ENCODE peak calls at places on chromosomes 4 and X, in six cellular contexts. One of them, this sample, is unnamed.

GRCh38 chr4:16264798-16265197 is 38.5 kb upstream of the TAPT1 start:
- DNase-seq in adrenal gland: no peak
- DNase-seq in iPS DF 6.9: no peak
- DNase-seq in aorta: no peak
- DNase-seq in nucleus accumbens: no peak
- DNase-seq in activated effector memory CD4-positive, alpha-beta T cell treated with anti-CD3 and anti-CD28 coated beads, Interleukin-2, amount 50 U/mL, for 16 hours: no peak
- DNase-seq in this sample: peak

GRCh38 chr4:118904935-118905334 is 16.3 kb downstream of the SYNPO2 start:
- DNase-seq in adrenal gland: no peak
- DNase-seq in iPS DF 6.9: no peak
- DNase-seq in aorta: no peak
- DNase-seq in nucleus accumbens: no peak
- DNase-seq in activated effector memory CD4-positive, alpha-beta T cell treated with anti-CD3 and anti-CD28 coated beads, Interleukin-2, amount 50 U/mL, for 16 hours: no peak
- DNase-seq in this sample: no peak

GRCh38 chr4:187176261-187176910 is 452.7 kb upstream of the FAT1 start:
- DNase-seq in adrenal gland: no peak
- DNase-seq in iPS DF 6.9: no peak
- DNase-seq in aorta: no peak
- DNase-seq in nucleus accumbens: no peak
- DNase-seq in activated effector memory CD4-positive, alpha-beta T cell treated with anti-CD3 and anti-CD28 coated beads, Interleukin-2, amount 50 U/mL, for 16 hours: no peak
- DNase-seq in this sample: no peak

GRCh38 chr4:87838207-87838606 is 5.4 kb downstream of the MEPE start:
- DNase-seq in adrenal gland: no peak
- DNase-seq in iPS DF 6.9: no peak
- DNase-seq in aorta: no peak
- DNase-seq in nucleus accumbens: no peak
- DNase-seq in activated effector memory CD4-positive, alpha-beta T cell treated with anti-CD3 and anti-CD28 coated beads, Interleukin-2, amount 50 U/mL, for 16 hours: no peak
- DNase-seq in this sample: peak

GRCh38 chr4:70177117-70177516 is 18.4 kb upstream of the ODAM start:
- DNase-seq in adrenal gland: no peak
- DNase-seq in iPS DF 6.9: no peak
- DNase-seq in aorta: no peak
- DNase-seq in nucleus accumbens: no peak
- DNase-seq in activated effector memory CD4-positive, alpha-beta T cell treated with anti-CD3 and anti-CD28 coated beads, Interleukin-2, amount 50 U/mL, for 16 hours: no peak
- DNase-seq in this sample: no peak

GRCh38 chr4:187235456-187236170 is 512.0 kb upstream of the FAT1 start:
- DNase-seq in adrenal gland: peak
- DNase-seq in iPS DF 6.9: no peak
- DNase-seq in aorta: no peak
- DNase-seq in nucleus accumbens: peak
- DNase-seq in activated effector memory CD4-positive, alpha-beta T cell treated with anti-CD3 and anti-CD28 coated beads, Interleukin-2, amount 50 U/mL, for 16 hours: no peak
- DNase-seq in this sample: no peak

GRCh38 chr4:41727861-41728570 is 20.5 kb downstream of the PHOX2B start:
- DNase-seq in adrenal gland: no peak
- DNase-seq in iPS DF 6.9: no peak
- DNase-seq in aorta: no peak
- DNase-seq in nucleus accumbens: no peak
- DNase-seq in activated effector memory CD4-positive, alpha-beta T cell treated with anti-CD3 and anti-CD28 coated beads, Interleukin-2, amount 50 U/mL, for 16 hours: no peak
- DNase-seq in this sample: no peak

GRCh38 chr4:113159901-113160545 is 110.6 kb downstream of the ANK2 start:
- DNase-seq in adrenal gland: no peak
- DNase-seq in iPS DF 6.9: no peak
- DNase-seq in aorta: no peak
- DNase-seq in nucleus accumbens: no peak
- DNase-seq in activated effector memory CD4-positive, alpha-beta T cell treated with anti-CD3 and anti-CD28 coated beads, Interleukin-2, amount 50 U/mL, for 16 hours: no peak
- DNase-seq in this sample: no peak

GRCh38 chrX:119552508-119552907 is 12.7 kb downstream of the STEEP1 start:
- DNase-seq in adrenal gland: no peak
- DNase-seq in iPS DF 6.9: no peak
- DNase-seq in aorta: no peak
- DNase-seq in nucleus accumbens: no peak
- DNase-seq in activated effector memory CD4-positive, alpha-beta T cell treated with anti-CD3 and anti-CD28 coated beads, Interleukin-2, amount 50 U/mL, for 16 hours: no peak
- DNase-seq in this sample: no peak

GRCh38 chr4:67700119-67700873 is 659 bp downstream of the UBA6 start:
- DNase-seq in adrenal gland: peak
- DNase-seq in iPS DF 6.9: no peak
- DNase-seq in aorta: peak
- DNase-seq in nucleus accumbens: no peak
- DNase-seq in activated effector memory CD4-positive, alpha-beta T cell treated with anti-CD3 and anti-CD28 coated beads, Interleukin-2, amount 50 U/mL, for 16 hours: no peak
- DNase-seq in this sample: no peak

GRCh38 chrX:129718701-129719100 is 20.1 kb upstream of the XPNPEP2 start:
- DNase-seq in adrenal gland: peak
- DNase-seq in iPS DF 6.9: no peak
- DNase-seq in aorta: no peak
- DNase-seq in nucleus accumbens: no peak
- DNase-seq in activated effector memory CD4-positive, alpha-beta T cell treated with anti-CD3 and anti-CD28 coated beads, Interleukin-2, amount 50 U/mL, for 16 hours: no peak
- DNase-seq in this sample: no peak

GRCh38 chrX:9482408-9482807 is 17.6 kb downstream of the TBL1X start:
- DNase-seq in adrenal gland: no peak
- DNase-seq in iPS DF 6.9: no peak
- DNase-seq in aorta: no peak
- DNase-seq in nucleus accumbens: no peak
- DNase-seq in activated effector memory CD4-positive, alpha-beta T cell treated with anti-CD3 and anti-CD28 coated beads, Interleukin-2, amount 50 U/mL, for 16 hours: no peak
- DNase-seq in this sample: no peak

GRCh38 chrX:130108647-130109428 is 1.5 kb downstream of the ELF4 start:
- DNase-seq in adrenal gland: no peak
- DNase-seq in iPS DF 6.9: no peak
- DNase-seq in aorta: no peak
- DNase-seq in nucleus accumbens: no peak
- DNase-seq in activated effector memory CD4-positive, alpha-beta T cell treated with anti-CD3 and anti-CD28 coated beads, Interleukin-2, amount 50 U/mL, for 16 hours: peak
- DNase-seq in this sample: peak

GRCh38 chr4:151850751-151851150 is 89.9 kb upstream of the GATB start:
- DNase-seq in adrenal gland: no peak
- DNase-seq in iPS DF 6.9: no peak
- DNase-seq in aorta: no peak
- DNase-seq in nucleus accumbens: no peak
- DNase-seq in activated effector memory CD4-positive, alpha-beta T cell treated with anti-CD3 and anti-CD28 coated beads, Interleukin-2, amount 50 U/mL, for 16 hours: no peak
- DNase-seq in this sample: no peak

GRCh38 chrX:108165349-108166111 is 74.0 kb downstream of the ATG4A start:
- DNase-seq in adrenal gland: peak
- DNase-seq in iPS DF 6.9: no peak
- DNase-seq in aorta: no peak
- DNase-seq in nucleus accumbens: no peak
- DNase-seq in activated effector memory CD4-positive, alpha-beta T cell treated with anti-CD3 and anti-CD28 coated beads, Interleukin-2, amount 50 U/mL, for 16 hours: no peak
- DNase-seq in this sample: peak

GRCh38 chr4:522438-522837 is 23.4 kb downstream of the PIGG start:
- DNase-seq in adrenal gland: no peak
- DNase-seq in iPS DF 6.9: no peak
- DNase-seq in aorta: no peak
- DNase-seq in nucleus accumbens: no peak
- DNase-seq in activated effector memory CD4-positive, alpha-beta T cell treated with anti-CD3 and anti-CD28 coated beads, Interleukin-2, amount 50 U/mL, for 16 hours: no peak
- DNase-seq in this sample: no peak

GRCh38 chrX:150763810-150764209 is 70.6 kb downstream of the MTMR1 start:
- DNase-seq in adrenal gland: no peak
- DNase-seq in iPS DF 6.9: no peak
- DNase-seq in aorta: no peak
- DNase-seq in nucleus accumbens: no peak
- DNase-seq in activated effector memory CD4-positive, alpha-beta T cell treated with anti-CD3 and anti-CD28 coated beads, Interleukin-2, amount 50 U/mL, for 16 hours: no peak
- DNase-seq in this sample: no peak

GRCh38 chrX:38754102-38754790 is 47.0 kb upstream of the MID1IP1 start:
- DNase-seq in adrenal gland: peak
- DNase-seq in iPS DF 6.9: peak
- DNase-seq in aorta: no peak
- DNase-seq in nucleus accumbens: peak
- DNase-seq in activated effector memory CD4-positive, alpha-beta T cell treated with anti-CD3 and anti-CD28 coated beads, Interleukin-2, amount 50 U/mL, for 16 hours: no peak
- DNase-seq in this sample: peak

GRCh38 chr4:110630621-110631402 is 7.9 kb upstream of the PITX2 start:
- DNase-seq in adrenal gland: no peak
- DNase-seq in iPS DF 6.9: no peak
- DNase-seq in aorta: no peak
- DNase-seq in nucleus accumbens: no peak
- DNase-seq in activated effector memory CD4-positive, alpha-beta T cell treated with anti-CD3 and anti-CD28 coated beads, Interleukin-2, amount 50 U/mL, for 16 hours: no peak
- DNase-seq in this sample: no peak

This sample was measured in SK-MEL-5.